ENCODE peak calls at places on chromosomes 7 and 10, in nine cellular contexts. H is lung; M is sigmoid colon; I is CD4-positive, CD25-positive, alpha-beta regulatory T cell; K is heart right ventricle; Q is fibroblast of lung; X is CD8-positive, alpha-beta memory T cell; C is neural progenitor cell; Z is hepatocyte. F is an unnamed sample.

GRCh38 chr7:73496626-73497025 is 25.5 kb downstream of the BAZ1B start:
- DNase-seq in I (no peak), M (no peak), Q (no peak), K (no peak), C (no peak), Z (no peak), X (no peak), H (no peak), F (no peak)

GRCh38 chr10:30238836-30239235 is 110.2 kb downstream of the MTPAP start:
- DNase-seq in Z (no peak), Q (no peak), X (no peak), H (no peak), I (no peak), C (no peak), K (no peak), M (no peak), F (no peak)

GRCh38 chr10:96697026-96697425 is 23.3 kb downstream of the PIK3AP1 start:
- DNase-seq in I (no peak), K (no peak), C (no peak), H (no peak), X (no peak), M (no peak), Z (no peak), Q (no peak), F (no peak)

GRCh38 chr10:122864901-122865300 is 14.5 kb downstream of the FAM24B start:
- DNase-seq in K (no peak), M (no peak), X (no peak), H (no peak), Z (no peak), C (no peak), Q (peak; percentile 63), I (no peak), F (no peak)

GRCh38 chr7:81025360-81025759 is 106.5 kb upstream of the SEMA3C start:
- DNase-seq in H (no peak), K (no peak), Q (no peak), C (no peak), Z (no peak), X (no peak), M (no peak), I (no peak), F (no peak)

GRCh38 chr10:31912898-31913847 is 15.5 kb downstream of the ARHGAP12 start:
- DNase-seq in X (no peak), Q (peak; percentile 56), K (no peak), M (no peak), I (no peak), C (no peak), Z (no peak), H (no peak), F (no peak)

GRCh38 chr7:143222782-143223181 is 945 bp downstream of the TAS2R40 start:
- DNase-seq in H (peak; percentile 51), Z (no peak), M (no peak), C (no peak), X (no peak), Q (no peak), I (no peak), K (peak; percentile 14), F (no peak)

GRCh38 chr10:25753776-25754175 is 180.3 kb upstream of the MYO3A start:
- DNase-seq in Z (peak; percentile 19), H (no peak), I (no peak), X (no peak), K (no peak), M (no peak), Q (peak; percentile 81), C (no peak), F (no peak)

GRCh38 chr7:44977956-44978355 is 859 bp downstream of the MYO1G start:
- DNase-seq in H (no peak), I (peak; percentile 46), K (no peak), X (no peak), M (peak; percentile 57), C (no peak), Q (no peak), Z (no peak), F (no peak)

GRCh38 chr7:44981035-44981706 is 2.4 kb upstream of the MYO1G start:
- DNase-seq in M (no peak), Q (no peak), I (no peak), H (no peak), C (no peak), K (no peak), Z (no peak), X (no peak), F (no peak)

GRCh38 chr7:44980393-44981034 is 1.7 kb upstream of the MYO1G start:
- DNase-seq in I (peak; percentile 70), C (no peak), Z (no peak), X (peak; percentile 65), M (no peak), Q (peak; percentile 81), K (no peak), H (peak; percentile 84), F (peak; percentile 32)

GRCh38 chr7:44978511-44979366 is at the start of gene MYO1G:
- DNase-seq in C (no peak), Q (no peak), I (peak; percentile 99), X (peak; percentile 90), Z (no peak), H (peak; percentile 66), M (peak; percentile 70), K (peak; percentile 47), F (no peak)

DNA sequence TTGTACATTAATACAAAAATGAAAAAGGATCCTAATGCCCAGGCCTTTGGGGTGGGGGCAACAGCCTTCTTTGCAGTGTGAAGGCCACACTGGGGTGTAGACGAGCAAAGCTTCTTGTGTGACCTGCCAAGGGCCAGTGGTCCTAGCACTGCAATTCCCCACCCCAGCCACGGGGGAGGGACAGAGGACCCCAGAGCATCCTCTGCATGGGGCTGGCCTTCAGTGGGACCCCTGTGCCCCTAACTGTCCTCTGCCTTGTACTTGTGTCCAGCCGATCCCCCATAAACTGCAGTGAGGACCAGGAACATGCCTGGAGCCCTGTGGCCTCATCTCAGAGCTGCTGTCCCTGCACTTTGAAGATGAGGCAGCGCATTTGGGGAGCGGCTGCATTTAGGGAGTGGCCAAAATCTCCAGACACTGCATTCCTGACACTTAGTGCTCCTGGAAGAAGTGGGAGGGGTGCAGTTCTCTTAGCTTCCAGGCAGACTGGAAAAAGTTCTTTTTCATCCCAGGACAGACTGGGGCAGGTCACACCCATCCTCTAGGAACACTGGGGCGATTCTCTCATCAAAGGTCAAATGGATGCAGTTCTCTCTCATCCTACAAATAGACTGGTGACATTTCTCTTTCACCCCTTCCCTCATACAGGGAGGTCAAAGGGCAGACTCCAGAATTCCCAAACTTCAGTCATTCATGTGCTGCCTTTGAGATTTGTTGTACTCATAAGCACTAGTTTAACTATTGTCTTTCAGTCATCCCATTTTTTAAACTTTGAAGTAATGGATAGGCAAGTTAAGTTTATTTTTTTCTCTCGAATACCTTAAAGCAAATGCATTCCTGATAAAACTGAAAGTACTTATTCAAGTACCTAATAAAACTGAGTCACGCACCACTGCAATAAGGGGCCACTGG is 922 bp upstream of the MYO1G start:
- DNase-seq in K (no peak), I (no peak), H (no peak), Q (peak; percentile 23), M (peak; percentile 55), X (no peak), Z (no peak), C (no peak), F (no peak)
- H3K4me1 ChIP-seq in K (peaks cover 78% of the 10 kb centered on the region), I (peaks cover 87% of the 10 kb centered on the region), H (peaks cover 2% of the 10 kb centered on the region), Q (peaks cover 13% of the 10 kb centered on the region), M (peaks cover 10% of the 10 kb centered on the region), X (peaks cover 76% of the 10 kb centered on the region), Z (no peaks in the 10 kb centered on the region), C (peaks cover 7% of the 10 kb centered on the region), F (peaks cover 59% of the 10 kb centered on the region)

DNA sequence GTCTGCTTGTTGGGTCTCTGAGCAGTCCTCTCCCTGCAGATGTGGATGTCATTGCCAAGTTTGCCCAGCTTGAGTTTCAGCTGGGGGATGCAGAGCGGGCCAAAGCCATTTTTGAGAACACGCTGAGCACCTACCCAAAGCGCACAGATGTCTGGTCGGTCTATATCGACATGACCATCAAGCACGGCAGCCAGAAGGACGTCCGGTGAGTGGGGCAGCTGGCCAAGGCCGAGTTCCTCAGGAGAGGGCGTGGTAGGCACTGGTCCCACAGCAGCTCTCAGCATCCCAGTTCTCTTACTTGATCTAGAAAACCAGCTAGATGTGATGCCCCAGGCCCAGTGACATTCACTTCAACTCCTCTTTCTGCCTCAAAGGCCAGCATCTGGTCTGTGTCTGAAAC is 7.7 kb downstream of the CALHM2 start:
- DNase-seq in C (no peak), K (peak; percentile 48), Q (no peak), I (no peak), Z (no peak), H (no peak), M (no peak), X (no peak), F (no peak)
- H3K4me1 ChIP-seq in C (no peaks in the 10 kb centered on the region), K (peaks cover 85% of the 10 kb centered on the region), Q (peaks cover 35% of the 10 kb centered on the region), I (peaks cover 18% of the 10 kb centered on the region), Z (no peaks in the 10 kb centered on the region), H (no peaks in the 10 kb centered on the region), M (peaks cover 11% of the 10 kb centered on the region), X (peaks cover 8% of the 10 kb centered on the region), F (peaks cover 58% of the 10 kb centered on the region)

DNA sequence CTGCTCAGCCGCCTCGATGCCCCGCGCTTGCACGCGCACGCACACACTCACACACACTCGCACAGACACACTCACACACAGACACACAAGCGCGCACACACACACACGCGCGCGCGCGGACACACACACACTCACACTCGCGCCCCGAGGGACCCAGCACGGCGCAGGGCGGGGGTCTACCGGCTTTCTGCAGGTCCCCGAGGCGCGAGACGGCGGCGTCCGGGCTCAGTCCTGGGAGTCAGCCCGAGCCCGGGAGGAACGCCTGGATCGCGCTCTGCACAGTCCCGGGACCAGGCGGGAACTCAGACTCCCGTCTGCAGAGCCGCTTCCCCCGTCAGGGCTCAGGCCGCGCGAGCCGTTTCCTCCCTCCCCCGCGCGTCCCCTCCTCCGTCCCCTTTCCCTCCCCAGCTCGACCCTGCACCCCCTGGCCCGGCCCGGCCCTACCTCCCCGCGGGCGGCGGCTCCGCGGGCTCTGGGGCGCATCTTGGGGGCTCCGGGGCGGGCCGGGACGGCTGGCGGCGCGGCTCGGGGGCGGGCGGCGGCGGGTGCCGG is 477 bp downstream of the DENND2A start:
- DNase-seq in H (no peak), X (peak; percentile 9), I (peak; percentile 8), C (peak; percentile 76), Z (peak; percentile 68), M (peak; percentile 80), Q (peak; percentile 56), K (peak; percentile 57), F (no peak)
- H3K4me1 ChIP-seq in H (peaks cover 9% of the 10 kb centered on the region), X (peaks cover 8% of the 10 kb centered on the region), I (peaks cover 14% of the 10 kb centered on the region), C (peaks cover 21% of the 10 kb centered on the region), Z (peaks cover 31% of the 10 kb centered on the region), M (peaks cover 28% of the 10 kb centered on the region), Q (peaks cover 30% of the 10 kb centered on the region), K (peaks cover 42% of the 10 kb centered on the region), F (no peaks in the 10 kb centered on the region)

GRCh38 chr7:127587663-127588018 is 570 bp upstream of the ARF5 start:
- DNase-seq in M (no peak), H (no peak), C (no peak), I (no peak), Z (no peak), K (peak; percentile 28), Q (no peak), X (no peak), F (no peak)

GRCh38 chr7:127585044-127585953 is at the start of gene GCC1:
- DNase-seq in Z (peak; percentile 95), X (peak; percentile 94), Q (peak; percentile 84), M (peak; percentile 96), C (peak; percentile 94), K (peak; percentile 95), I (peak; percentile 91), H (peak; percentile 93), F (peak; percentile 88)

GRCh38 chr7:127584648-127585043 is 750 bp downstream of the GCC1 start:
- DNase-seq in X (no peak), Z (no peak), H (no peak), K (no peak), Q (no peak), C (no peak), I (no peak), M (no peak), F (no peak)

GRCh38 chr7:127588019-127588696 is at the start of gene ARF5:
- DNase-seq in I (peak; percentile 83), M (peak; percentile 95), Q (peak; percentile 70), X (peak; percentile 82), C (peak; percentile 93), H (peak; percentile 89), Z (peak; percentile 95), K (peak; percentile 93), F (peak; percentile 83)

DNA sequence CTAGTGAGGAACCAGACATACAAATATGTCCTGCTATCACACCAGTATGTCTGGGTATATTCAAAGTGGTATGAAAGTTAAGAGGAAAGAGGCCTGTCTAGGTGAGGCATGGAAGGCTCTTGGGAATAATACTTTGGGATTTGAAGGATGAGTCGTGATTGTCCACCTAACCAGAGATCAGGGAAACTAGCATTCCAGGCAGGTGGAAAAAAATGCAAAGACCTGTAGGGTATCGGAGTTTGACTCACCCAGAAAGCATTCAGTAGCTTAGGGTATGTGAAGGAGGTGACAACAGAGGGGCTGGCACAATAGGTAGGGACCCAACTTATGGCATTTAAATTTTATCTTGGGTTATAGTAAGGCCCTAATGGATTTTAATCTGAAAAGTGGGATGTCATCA is 950 bp upstream of the GCC1 start:
- DNase-seq in C (no peak), Q (no peak), Z (no peak), X (no peak), H (no peak), K (no peak), I (no peak), M (no peak), F (no peak)
- H3K4me1 ChIP-seq in C (peaks cover 6% of the 10 kb centered on the region), Q (peaks cover 3% of the 10 kb centered on the region), Z (peaks cover 25% of the 10 kb centered on the region), X (peaks cover 61% of the 10 kb centered on the region), H (peaks cover 28% of the 10 kb centered on the region), K (peaks cover 60% of the 10 kb centered on the region), I (peaks cover 61% of the 10 kb centered on the region), M (peaks cover 57% of the 10 kb centered on the region), F (peaks cover 65% of the 10 kb centered on the region)